ENCODE peak calls at places on chromosomes 11 and 22, in seven cellular contexts. One of them, this sample, is unnamed. For H3K9me3, the result is how much of the 10 kb centered on the place peaks cover.

GRCh38 chr22:35601743-35602633 is 15.1 kb downstream of the MB start:
- DNase-seq in esophagus squamous epithelium: no peak
- DNase-seq in stomach: no peak
- DNase-seq in suprapubic skin: no peak
- DNase-seq in A549: peak
- DNase-seq in IMR-90: peak
- DNase-seq in K562: no peak
- DNase-seq in this sample: no peak

GRCh38 chr11:33643167-33643817 is 57.3 kb downstream of the C11orf91 start:
- DNase-seq in A549: no peak
- DNase-seq in suprapubic skin: no peak
- DNase-seq in IMR-90: no peak
- DNase-seq in stomach: no peak
- DNase-seq in esophagus squamous epithelium: no peak
- DNase-seq in K562: no peak
- DNase-seq in this sample: no peak

GRCh38 chr22:23722168-23722567 is 28.7 kb downstream of the ZNF70 start:
- DNase-seq in A549: no peak
- DNase-seq in suprapubic skin: no peak
- DNase-seq in IMR-90: no peak
- DNase-seq in esophagus squamous epithelium: no peak
- DNase-seq in K562: no peak
- DNase-seq in stomach: no peak
- DNase-seq in this sample: no peak

GRCh38 chr11:3069425-3069824 is 12.2 kb upstream of the CARS1 start:
- DNase-seq in A549: no peak
- DNase-seq in suprapubic skin: no peak
- DNase-seq in esophagus squamous epithelium: no peak
- DNase-seq in K562: no peak
- DNase-seq in stomach: no peak
- DNase-seq in IMR-90: no peak
- DNase-seq in this sample: no peak

GRCh38 chr11:93051181-93051580 is 81.7 kb downstream of the MTNR1B start:
- DNase-seq in suprapubic skin: no peak
- DNase-seq in esophagus squamous epithelium: no peak
- DNase-seq in stomach: no peak
- DNase-seq in IMR-90: peak
- DNase-seq in K562: no peak
- DNase-seq in A549: no peak
- DNase-seq in this sample: no peak

GRCh38 chr11:72243567-72244316 is at the start of gene PHOX2A:
- DNase-seq in K562: no peak
- DNase-seq in esophagus squamous epithelium: no peak
- DNase-seq in stomach: no peak
- DNase-seq in suprapubic skin: no peak
- DNase-seq in IMR-90: no peak
- DNase-seq in A549: no peak
- DNase-seq in this sample: no peak

GRCh38 chr11:122772945-122773344 is 65.4 kb upstream of the CRTAM start:
- DNase-seq in K562: no peak
- DNase-seq in suprapubic skin: no peak
- DNase-seq in stomach: no peak
- DNase-seq in IMR-90: peak
- DNase-seq in esophagus squamous epithelium: no peak
- DNase-seq in A549: peak
- DNase-seq in this sample: no peak

GRCh38 chr11:126048198-126048597 is 14.5 kb downstream of the CDON start:
- DNase-seq in stomach: no peak
- DNase-seq in suprapubic skin: no peak
- DNase-seq in IMR-90: no peak
- DNase-seq in A549: no peak
- DNase-seq in esophagus squamous epithelium: no peak
- DNase-seq in K562: no peak
- DNase-seq in this sample: no peak

GRCh38 chr11:70655816-70656215 is 257.5 kb downstream of the CTTN start:
- DNase-seq in K562: no peak
- DNase-seq in stomach: no peak
- DNase-seq in A549: no peak
- DNase-seq in IMR-90: no peak
- DNase-seq in esophagus squamous epithelium: no peak
- DNase-seq in suprapubic skin: no peak
- DNase-seq in this sample: no peak

GRCh38 chr11:17531071-17531817 is 13.0 kb downstream of the USH1C start:
- DNase-seq in IMR-90: no peak
- DNase-seq in K562: no peak
- DNase-seq in suprapubic skin: no peak
- DNase-seq in A549: no peak
- DNase-seq in stomach: no peak
- DNase-seq in esophagus squamous epithelium: no peak
- DNase-seq in this sample: no peak

GRCh38 chr22:49364398-49364797 is 463.3 kb downstream of the BRD1 start:
- DNase-seq in K562: no peak
- DNase-seq in esophagus squamous epithelium: no peak
- DNase-seq in A549: no peak
- DNase-seq in suprapubic skin: peak
- DNase-seq in IMR-90: no peak
- DNase-seq in stomach: peak
- DNase-seq in this sample: no peak

GRCh38 chr22:50146440-50147228 is 23.9 kb upstream of the PANX2 start:
- DNase-seq in K562: peak
- DNase-seq in A549: peak
- DNase-seq in suprapubic skin: peak
- DNase-seq in esophagus squamous epithelium: no peak
- DNase-seq in stomach: peak
- DNase-seq in IMR-90: peak
- DNase-seq in this sample: peak

GRCh38 chr11:22466809-22467208 is 128.6 kb downstream of the SLC17A6 start:
- DNase-seq in IMR-90: peak
- DNase-seq in A549: peak
- DNase-seq in K562: no peak
- DNase-seq in suprapubic skin: peak
- DNase-seq in esophagus squamous epithelium: no peak
- DNase-seq in stomach: no peak
- DNase-seq in this sample: no peak

GRCh38 chr22:40462195-40462988 is 92.0 kb downstream of the SGSM3 start:
- DNase-seq in A549: no peak
- DNase-seq in K562: no peak
- DNase-seq in esophagus squamous epithelium: no peak
- DNase-seq in stomach: no peak
- DNase-seq in suprapubic skin: no peak
- DNase-seq in IMR-90: no peak
- DNase-seq in this sample: no peak

GRCh38 chr11:111540114-111540920 is at the start of gene LAYN:
- DNase-seq in A549: no peak
- DNase-seq in suprapubic skin: peak
- DNase-seq in K562: no peak
- DNase-seq in IMR-90: peak
- DNase-seq in stomach: peak
- DNase-seq in esophagus squamous epithelium: no peak
- DNase-seq in this sample: no peak
- TF ChIP-seq POLR2A in A549: no peak
- TF ChIP-seq POLR2A in suprapubic skin: no peak
- TF ChIP-seq POLR2A in K562: no peak
- TF ChIP-seq POLR2A in IMR-90: peak
- TF ChIP-seq POLR2A in stomach: no peak
- TF ChIP-seq POLR2A in esophagus squamous epithelium: no peak
- TF ChIP-seq POLR2A in this sample: no peak

GRCh38 chr11:66987158-66987620 is 12.1 kb downstream of the C11orf86 start:
- DNase-seq in esophagus squamous epithelium: no peak
- DNase-seq in suprapubic skin: no peak
- DNase-seq in stomach: no peak
- DNase-seq in A549: no peak
- DNase-seq in K562: peak
- DNase-seq in IMR-90: no peak
- DNase-seq in this sample: peak

GRCh38 chr11:66983275-66983924 is 8.3 kb downstream of the C11orf86 start:
- DNase-seq in K562: no peak
- DNase-seq in stomach: no peak
- DNase-seq in IMR-90: no peak
- DNase-seq in suprapubic skin: no peak
- DNase-seq in A549: no peak
- DNase-seq in esophagus squamous epithelium: no peak
- DNase-seq in this sample: no peak

GRCh38 chr11:66986178-66986545 is 11.1 kb downstream of the C11orf86 start:
- DNase-seq in A549: no peak
- DNase-seq in stomach: peak
- DNase-seq in K562: no peak
- DNase-seq in esophagus squamous epithelium: no peak
- DNase-seq in suprapubic skin: no peak
- DNase-seq in IMR-90: no peak
- DNase-seq in this sample: no peak

GRCh38 chr11:66988238-66988637 is 13.1 kb downstream of the C11orf86 start:
- DNase-seq in IMR-90: no peak
- DNase-seq in suprapubic skin: no peak
- DNase-seq in K562: no peak
- DNase-seq in A549: no peak
- DNase-seq in stomach: no peak
- DNase-seq in esophagus squamous epithelium: no peak
- DNase-seq in this sample: no peak

DNA sequence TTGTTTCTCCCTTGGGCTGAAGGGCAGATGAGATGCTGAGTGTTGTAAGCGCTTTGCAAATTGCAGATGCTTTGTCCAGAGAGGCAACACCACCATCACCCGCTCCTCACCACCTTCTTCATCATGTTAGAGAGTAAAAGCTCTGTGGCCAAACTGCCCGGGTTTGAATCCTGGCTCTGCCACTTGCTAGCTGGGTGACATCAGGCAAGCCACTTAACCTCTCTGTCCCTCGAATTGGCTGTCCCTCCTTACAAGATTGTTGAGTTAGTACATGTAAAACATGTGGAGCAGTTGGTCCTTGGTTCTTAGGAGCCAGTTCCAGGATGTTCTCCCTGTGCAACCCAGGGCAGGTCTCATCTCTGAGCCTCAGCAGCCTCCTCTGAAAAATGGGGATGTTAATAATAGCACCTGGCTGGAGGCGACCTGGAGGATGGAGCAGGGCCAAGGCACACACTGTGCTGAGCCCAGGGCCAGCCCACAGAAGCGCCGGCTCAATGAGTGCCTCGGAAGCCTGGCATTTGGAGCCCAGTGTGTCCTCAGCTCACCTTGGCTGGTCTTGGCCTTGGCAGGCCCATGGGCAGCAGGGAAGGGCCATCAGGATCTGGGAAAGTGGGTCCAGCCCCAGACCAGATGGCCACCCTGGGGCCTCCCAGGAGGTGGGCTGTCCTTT is 10.5 kb downstream of the C11orf86 start:
- DNase-seq in A549: no peak
- DNase-seq in K562: no peak
- DNase-seq in esophagus squamous epithelium: no peak
- DNase-seq in IMR-90: no peak
- DNase-seq in suprapubic skin: no peak
- DNase-seq in stomach: peak
- DNase-seq in this sample: no peak
- H3K9me3 ChIP-seq in A549: under half
- H3K9me3 ChIP-seq in K562: under half
- H3K9me3 ChIP-seq in esophagus squamous epithelium: under half
- H3K9me3 ChIP-seq in IMR-90: under half
- H3K9me3 ChIP-seq in suprapubic skin: under half
- H3K9me3 ChIP-seq in stomach: under half
- H3K9me3 ChIP-seq in this sample: under half

GRCh38 chr11:97722721-97723120 is 1298.0 kb upstream of the CNTN5 start:
- DNase-seq in stomach: no peak
- DNase-seq in A549: no peak
- DNase-seq in suprapubic skin: no peak
- DNase-seq in K562: no peak
- DNase-seq in esophagus squamous epithelium: no peak
- DNase-seq in IMR-90: no peak
- DNase-seq in this sample: no peak
- TF ChIP-seq POLR2A in stomach: no peak
- TF ChIP-seq POLR2A in A549: no peak
- TF ChIP-seq POLR2A in suprapubic skin: no peak
- TF ChIP-seq POLR2A in K562: no peak
- TF ChIP-seq POLR2A in esophagus squamous epithelium: no peak
- TF ChIP-seq POLR2A in IMR-90: no peak
- TF ChIP-seq POLR2A in this sample: no peak

DNA sequence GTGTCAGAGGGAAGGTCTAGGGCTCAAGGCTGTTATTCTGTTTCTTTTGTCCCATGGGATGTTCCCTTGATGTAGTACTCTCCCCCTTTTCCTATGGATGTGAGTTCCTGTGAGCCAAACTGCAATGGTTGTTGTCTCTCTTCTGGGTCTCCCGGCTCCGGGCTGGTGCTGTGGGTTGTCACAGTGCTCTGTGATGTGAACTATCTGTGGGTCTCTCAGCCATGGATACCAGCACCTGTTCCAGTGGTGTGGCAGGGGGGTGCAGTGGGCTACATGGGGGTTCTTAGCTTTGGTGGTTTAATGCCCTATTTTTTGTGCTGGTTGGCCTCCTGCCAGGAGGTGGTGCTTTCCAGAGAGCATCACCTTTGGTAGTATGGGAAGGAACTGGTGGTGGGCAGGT is 941.1 kb downstream of the KCNA4 start:
- DNase-seq in stomach: no peak
- DNase-seq in suprapubic skin: no peak
- DNase-seq in esophagus squamous epithelium: no peak
- DNase-seq in K562: no peak
- DNase-seq in A549: no peak
- DNase-seq in IMR-90: no peak
- DNase-seq in this sample: no peak
- H3K9me3 ChIP-seq in stomach: under half
- H3K9me3 ChIP-seq in suprapubic skin: under half
- H3K9me3 ChIP-seq in esophagus squamous epithelium: under half
- H3K9me3 ChIP-seq in K562: under half
- H3K9me3 ChIP-seq in A549: under half
- H3K9me3 ChIP-seq in IMR-90: under half
- H3K9me3 ChIP-seq in this sample: under half

DNA sequence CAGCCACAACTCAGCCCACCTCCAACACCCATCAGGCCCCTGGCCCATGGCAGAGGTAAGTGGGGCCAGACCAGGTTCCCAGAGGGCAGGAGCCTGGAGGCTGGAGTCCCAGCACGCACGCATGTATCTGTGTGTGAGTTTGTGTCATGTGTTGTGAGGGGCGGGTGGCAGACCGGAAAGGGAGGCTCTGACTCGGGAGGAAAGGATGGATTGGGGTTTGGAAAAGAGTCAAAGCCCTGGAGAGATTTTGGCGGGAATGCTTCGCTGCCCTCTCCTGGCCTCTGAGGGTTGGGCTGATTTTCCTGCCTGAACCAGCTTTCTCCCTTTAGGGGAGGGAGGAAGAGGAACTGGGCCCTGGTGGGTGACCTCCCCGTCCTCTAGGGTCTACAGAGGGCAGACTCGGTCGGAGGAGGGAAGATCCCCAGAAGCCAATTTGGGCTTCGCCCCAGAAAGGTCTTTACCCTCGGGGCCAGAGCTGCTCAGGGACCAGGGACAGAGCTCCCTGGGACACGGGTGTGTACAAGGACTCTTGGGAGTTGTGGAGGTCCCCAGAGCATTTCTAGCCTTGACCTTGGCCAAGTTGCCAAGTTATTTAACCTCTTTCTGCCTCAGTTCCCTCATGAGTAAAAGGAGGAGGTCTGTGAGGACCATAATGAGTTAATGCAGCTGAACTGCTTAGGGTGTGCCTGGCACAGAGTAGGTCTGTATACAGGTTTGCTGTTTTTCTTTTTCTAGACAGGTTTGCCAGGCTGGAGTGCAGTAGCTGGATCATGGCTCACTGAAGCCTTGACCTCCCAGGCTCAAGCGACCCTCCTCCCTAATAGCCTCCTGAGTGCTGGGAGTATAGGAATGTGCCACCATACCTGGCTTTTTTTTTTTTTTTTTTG is 6.9 kb downstream of the C11orf68 start:
- DNase-seq in K562: peak
- DNase-seq in A549: peak
- DNase-seq in stomach: no peak
- DNase-seq in suprapubic skin: peak
- DNase-seq in IMR-90: peak
- DNase-seq in esophagus squamous epithelium: no peak
- DNase-seq in this sample: peak
- TF ChIP-seq POLR2A in K562: no peak
- TF ChIP-seq POLR2A in A549: no peak
- TF ChIP-seq POLR2A in stomach: no peak
- TF ChIP-seq POLR2A in suprapubic skin: no peak
- TF ChIP-seq POLR2A in IMR-90: peak
- TF ChIP-seq POLR2A in esophagus squamous epithelium: no peak
- TF ChIP-seq POLR2A in this sample: no peak

This sample was measured in adrenal gland.